ENCODE peak calls at places on chromosomes 1 and 21, in six cellular contexts. H is small intestine, S is GM23248, Z is thoracic aorta, P is adrenal gland, Y is tibial artery. B is an unnamed sample.
A peak's percentile ranks its signal among the peaks of the same experiment; 100 is the strongest.

GRCh38 chr1:24364975-24365678 is 46.0 kb downstream of the GRHL3 start:
- DNase-seq in H (no peak), S (peak; percentile 98), Z (no peak), P (peak; percentile 30), Y (no peak), B (no peak)

GRCh38 chr1:179807691-179808485 is 64.8 kb downstream of the FAM163A start:
- DNase-seq in H (peak; percentile 47), S (peak; percentile 70), Z (no peak), P (peak; percentile 29), Y (no peak), B (no peak)

GRCh38 chr1:235999259-235999925 is 65.5 kb downstream of the NID1 start:
- DNase-seq in H (peak; percentile 20), S (peak; percentile 93), Z (no peak), P (no peak), Y (no peak), B (no peak)

GRCh38 chr1:168637350-168637991 is 61.1 kb downstream of the XCL1 start:
- DNase-seq in H (peak; percentile 31), S (peak; percentile 50), Z (no peak), P (no peak), Y (no peak), B (no peak)

GRCh38 chr1:151989131-151989868 is 4.4 kb downstream of the S100A10 start:
- DNase-seq in H (peak; percentile 86), S (peak; percentile 97), Z (no peak), P (peak; percentile 91), Y (peak; percentile 91), B (peak; percentile 82)

GRCh38 chr21:44434568-44434925 is 20.8 kb upstream of the LRRC3 start:
- DNase-seq in H (no peak), S (no peak), Z (no peak), P (no peak), Y (peak; percentile 55), B (no peak)

GRCh38 chr1:92376345-92376744 is 77.5 kb downstream of the RPAP2 start:
- DNase-seq in H (no peak), S (no peak), Z (no peak), P (no peak), Y (no peak), B (no peak)

GRCh38 chr1:30690115-30690645 is 33.2 kb downstream of the MATN1 start:
- DNase-seq in H (no peak), S (peak; percentile 46), Z (no peak), P (no peak), Y (peak; percentile 20), B (no peak)

GRCh38 chr1:37621326-37621870 is 13.3 kb downstream of the RSPO1 start:
- DNase-seq in H (no peak), S (peak; percentile 62), Z (no peak), P (no peak), Y (no peak), B (no peak)

GRCh38 chr1:56934400-56935080 is 31.3 kb downstream of the C8B start:
- DNase-seq in H (no peak), S (peak; percentile 57), Z (no peak), P (no peak), Y (no peak), B (no peak)

GRCh38 chr21:30194701-30195299 is 21.1 kb downstream of the CLDN8 start:
- DNase-seq in H (peak; percentile 29), S (peak; percentile 50), Z (no peak), P (peak; percentile 5), Y (no peak), B (no peak)

GRCh38 chr1:64223329-64224151 is 20.1 kb downstream of the UBE2U start:
- DNase-seq in H (no peak), S (peak; percentile 91), Z (no peak), P (no peak), Y (no peak), B (no peak)

GRCh38 chr21:40052276-40052675 is 185.0 kb downstream of the PCP4 start:
- DNase-seq in H (no peak), S (no peak), Z (no peak), P (no peak), Y (no peak), B (no peak)

GRCh38 chr1:4267381-4268261 is 367.5 kb upstream of the C1orf174 start:
- DNase-seq in H (peak; percentile 7), S (no peak), Z (no peak), P (no peak), Y (no peak), B (no peak)

GRCh38 chr1:183580281-183580682 is 10.0 kb downstream of the NCF2 start:
- DNase-seq in H (no peak), S (no peak), Z (no peak), P (peak; percentile 54), Y (no peak), B (no peak)

GRCh38 chr1:23889074-23889473 is 21.0 kb upstream of the FUCA1 start:
- DNase-seq in H (no peak), S (no peak), Z (no peak), P (no peak), Y (no peak), B (no peak)

GRCh38 chr1:158793604-158794003 is 12.6 kb upstream of the OR6N2 start:
- DNase-seq in H (no peak), S (peak; percentile 8), Z (no peak), P (no peak), Y (no peak), B (no peak)

GRCh38 chr1:151166506-151166956 is 587 bp downstream of the SCNM1 start:
- DNase-seq in H (no peak), S (peak; percentile 90), Z (no peak), P (peak; percentile 29), Y (no peak), B (no peak)

GRCh38 chr21:32749662-32750061 is 21.8 kb upstream of the SYNJ1 start:
- DNase-seq in H (no peak), S (no peak), Z (no peak), P (no peak), Y (no peak), B (no peak)

GRCh38 chr1:8333246-8333987 is 15.5 kb downstream of the SLC45A1 start:
- DNase-seq in H (no peak), S (no peak), Z (no peak), P (no peak), Y (no peak), B (no peak)

GRCh38 chr1:173682174-173682573 is 12.5 kb upstream of the ANKRD45 start:
- DNase-seq in H (no peak), S (no peak), Z (no peak), P (no peak), Y (no peak), B (no peak)

GRCh38 chr1:229318056-229318455 is 24.8 kb downstream of the CCSAP start:
- DNase-seq in H (no peak), S (no peak), Z (no peak), P (no peak), Y (no peak), B (no peak)

GRCh38 chr1:34787461-34788420 is 5.1 kb upstream of the GJA4 start:
- DNase-seq in H (no peak), S (peak; percentile 52), Z (no peak), P (peak; percentile 56), Y (peak; percentile 87), B (no peak)

GRCh38 chr1:37763791-37764741 is 854 bp downstream of the EPHA10 start:
- DNase-seq in H (no peak), S (peak; percentile 65), Z (no peak), P (peak; percentile 54), Y (no peak), B (no peak)

GRCh38 chr21:31201548-31201947 is 142.5 kb downstream of the TIAM1 start:
- DNase-seq in H (no peak), S (peak; percentile 92), Z (peak; percentile 29), P (peak; percentile 23), Y (no peak), B (peak; percentile 38)

DNA sequence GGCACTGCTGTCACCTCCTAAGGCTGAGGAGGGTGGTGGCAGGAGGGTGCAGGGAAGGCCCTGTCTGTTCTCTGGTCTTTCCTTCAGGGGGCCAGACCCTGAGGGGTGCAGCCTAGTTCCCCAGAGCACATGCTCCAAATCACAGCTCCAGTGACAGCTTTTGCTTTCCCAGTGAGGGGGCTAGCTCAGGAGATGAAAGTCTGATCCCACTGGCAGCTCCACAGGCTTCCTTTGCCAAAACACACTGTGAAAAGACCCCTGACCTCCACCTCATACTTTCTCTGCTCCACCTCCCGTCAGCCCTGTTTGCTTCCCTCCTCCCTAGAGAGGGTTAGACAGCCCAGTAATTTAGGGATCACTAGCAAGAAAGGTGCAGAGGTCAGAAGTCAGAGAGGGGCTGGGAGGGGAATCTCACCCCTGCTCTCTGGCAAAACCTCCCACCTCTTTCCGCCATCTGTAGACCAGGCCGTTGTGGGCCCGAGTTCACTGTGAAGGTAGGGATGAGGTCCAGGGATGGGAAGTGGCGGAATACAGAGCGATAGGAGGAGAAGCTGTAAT is 62.8 kb downstream of the PLXNA2 start:
- DNase-seq in H (no peak), S (no peak), Z (no peak), P (no peak), Y (no peak), B (no peak)
- H3K4me1 ChIP-seq in H (peaks cover 15% of the 10 kb centered on the region), S (peaks cover 27% of the 10 kb centered on the region), Z (peaks cover 24% of the 10 kb centered on the region), P (peaks cover 19% of the 10 kb centered on the region), Y (peaks cover 73% of the 10 kb centered on the region), B (peaks cover 35% of the 10 kb centered on the region)

DNA sequence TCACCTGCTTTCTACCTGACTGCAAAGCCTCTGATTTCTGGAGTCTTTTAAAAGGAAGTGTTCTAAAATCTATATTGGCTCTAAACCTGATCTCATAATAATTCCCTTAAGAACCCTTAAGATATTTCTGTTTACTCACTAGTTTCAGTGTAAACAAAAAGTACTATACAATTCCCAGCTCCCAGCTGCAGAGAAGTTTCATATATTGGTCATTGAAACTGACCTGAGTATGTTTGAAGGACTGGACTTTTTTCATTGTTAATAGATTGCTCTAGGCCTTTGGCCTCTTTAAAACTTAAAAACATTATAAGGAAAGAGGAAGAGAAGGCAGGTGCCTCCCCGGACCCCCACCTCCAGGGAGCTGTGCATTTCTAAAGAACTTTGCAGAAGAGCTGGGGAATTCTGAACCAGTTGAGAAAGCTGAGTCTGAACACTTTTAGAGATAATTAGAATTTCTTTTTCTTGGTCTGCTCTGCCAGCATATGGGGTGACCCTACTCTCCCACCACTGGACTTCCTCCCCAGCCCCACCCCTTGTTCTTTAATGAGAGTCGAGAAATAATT is 23.7 kb downstream of the CLIC6 start:
- DNase-seq in H (no peak), S (no peak), Z (no peak), P (no peak), Y (no peak), B (no peak)
- H3K27ac ChIP-seq in H (no peak overlapping the region), S (no peak overlapping the region), Z (no peak overlapping the region), P (no peak overlapping the region), Y (no peak overlapping the region), B (no peak overlapping the region)

DNA sequence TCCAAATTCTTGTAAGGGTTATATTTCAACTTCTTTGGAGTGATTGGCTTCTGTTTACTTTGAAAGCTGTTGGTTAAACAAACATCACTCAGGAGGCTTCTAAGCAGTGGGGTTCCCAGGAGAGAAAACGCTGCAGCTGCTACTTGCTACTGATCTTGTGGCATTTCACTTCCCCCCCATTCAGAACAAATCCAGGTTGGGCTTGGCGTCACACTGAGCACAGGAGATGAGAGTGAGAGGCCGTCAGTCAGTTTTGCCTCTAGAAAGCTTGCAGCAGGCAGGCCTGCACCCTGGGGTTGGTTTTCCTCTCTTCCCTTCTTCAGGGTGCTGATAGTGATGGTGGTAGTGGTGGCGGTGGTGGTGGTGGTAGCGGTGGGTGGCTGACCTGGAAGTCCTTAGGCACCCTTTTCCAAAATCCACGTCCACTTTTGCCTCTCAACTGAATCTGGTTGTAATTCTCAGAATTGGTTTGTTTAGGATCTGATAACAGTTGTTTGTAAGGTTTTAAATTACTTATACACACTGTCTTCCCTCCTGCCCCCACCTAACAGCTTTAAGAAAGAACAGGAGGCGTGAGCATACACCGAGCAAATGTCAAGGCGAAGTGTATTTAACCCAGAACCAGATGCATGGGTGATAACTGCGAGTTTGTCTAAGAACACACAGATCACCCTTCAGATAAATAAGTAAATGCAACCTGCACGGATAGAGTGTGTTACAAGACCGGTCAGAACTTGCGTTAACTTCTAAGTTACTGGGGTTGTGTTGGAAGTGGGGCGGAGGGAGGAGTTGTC is 3.2 kb upstream of the PROX1 start:
- DNase-seq in H (no peak), S (no peak), Z (no peak), P (no peak), Y (no peak), B (no peak)
- H3K4me3 ChIP-seq in H (no peak overlapping the region), S (no peak overlapping the region), Z (peak overlapping the region; percentile 42), P (no peak overlapping the region), Y (no peak overlapping the region), B (no peak overlapping the region)

GRCh38 chr1:185526318-185527307 is 207.6 kb upstream of the HMCN1 start:
- DNase-seq in H (peak; percentile 37), S (no peak), Z (no peak), P (no peak), Y (no peak), B (no peak)
- H3K4me1 ChIP-seq in H (no peaks in the 10 kb centered on the region), S (no peaks in the 10 kb centered on the region), Z (no peaks in the 10 kb centered on the region), P (no peaks in the 10 kb centered on the region), Y (no peaks in the 10 kb centered on the region), B (no peaks in the 10 kb centered on the region)